ENCODE peak calls at places on chromosome 1, in six cellular contexts. One of them, this sample, is unnamed.

GRCh38 chr1:162710349-162710748 is 78.1 kb downstream of the DDR2 start:
- DNase-seq in AG04450: no peak
- DNase-seq in neural crest cell: no peak
- DNase-seq in kidney: no peak
- DNase-seq in GM06990: no peak
- DNase-seq in tibial nerve: no peak
- DNase-seq in this sample: no peak

GRCh38 chr1:68459796-68460195 is 10.0 kb upstream of the RPE65 start:
- DNase-seq in AG04450: no peak
- DNase-seq in kidney: no peak
- DNase-seq in neural crest cell: no peak
- DNase-seq in GM06990: no peak
- DNase-seq in tibial nerve: no peak
- DNase-seq in this sample: no peak

GRCh38 chr1:109113787-109114568 is at the start of gene ELAPOR1:
- DNase-seq in kidney: peak
- DNase-seq in AG04450: no peak
- DNase-seq in tibial nerve: no peak
- DNase-seq in GM06990: peak
- DNase-seq in neural crest cell: peak
- DNase-seq in this sample: peak

GRCh38 chr1:208178091-208178529 is 66.1 kb downstream of the PLXNA2 start:
- DNase-seq in tibial nerve: no peak
- DNase-seq in AG04450: no peak
- DNase-seq in neural crest cell: no peak
- DNase-seq in kidney: no peak
- DNase-seq in GM06990: no peak
- DNase-seq in this sample: no peak

GRCh38 chr1:93079685-93080141 is 630 bp downstream of the MTF2 start:
- DNase-seq in AG04450: no peak
- DNase-seq in neural crest cell: peak
- DNase-seq in tibial nerve: no peak
- DNase-seq in GM06990: peak
- DNase-seq in kidney: peak
- DNase-seq in this sample: no peak

GRCh38 chr1:79726321-79726720 is 719.8 kb upstream of the ADGRL4 start:
- DNase-seq in tibial nerve: no peak
- DNase-seq in kidney: no peak
- DNase-seq in AG04450: no peak
- DNase-seq in GM06990: no peak
- DNase-seq in neural crest cell: no peak
- DNase-seq in this sample: no peak

GRCh38 chr1:50873458-50874187 is 86.4 kb downstream of the FAF1 start:
- DNase-seq in kidney: no peak
- DNase-seq in neural crest cell: peak
- DNase-seq in tibial nerve: peak
- DNase-seq in GM06990: peak
- DNase-seq in AG04450: peak
- DNase-seq in this sample: peak

GRCh38 chr1:46400398-46400797 is 6.3 kb downstream of the FAAH start:
- DNase-seq in GM06990: no peak
- DNase-seq in kidney: no peak
- DNase-seq in tibial nerve: no peak
- DNase-seq in AG04450: no peak
- DNase-seq in neural crest cell: no peak
- DNase-seq in this sample: no peak

GRCh38 chr1:223732993-223733798 is 20.9 kb downstream of the CAPN2 start:
- DNase-seq in tibial nerve: no peak
- DNase-seq in neural crest cell: no peak
- DNase-seq in kidney: no peak
- DNase-seq in AG04450: no peak
- DNase-seq in GM06990: no peak
- DNase-seq in this sample: no peak

GRCh38 chr1:235416662-235417049 is 49.4 kb downstream of the TBCE start:
- DNase-seq in neural crest cell: no peak
- DNase-seq in GM06990: no peak
- DNase-seq in kidney: no peak
- DNase-seq in tibial nerve: no peak
- DNase-seq in AG04450: no peak
- DNase-seq in this sample: no peak

GRCh38 chr1:8015809-8016165 is 10.3 kb downstream of the ERRFI1 start:
- DNase-seq in AG04450: no peak
- DNase-seq in kidney: no peak
- DNase-seq in GM06990: no peak
- DNase-seq in neural crest cell: no peak
- DNase-seq in tibial nerve: no peak
- DNase-seq in this sample: no peak

GRCh38 chr1:174289644-174290310 is 130.5 kb downstream of the RABGAP1L start:
- DNase-seq in GM06990: no peak
- DNase-seq in kidney: peak
- DNase-seq in AG04450: no peak
- DNase-seq in neural crest cell: no peak
- DNase-seq in tibial nerve: no peak
- DNase-seq in this sample: no peak

GRCh38 chr1:50783286-50783685 is 176.8 kb downstream of the FAF1 start:
- DNase-seq in tibial nerve: no peak
- DNase-seq in GM06990: no peak
- DNase-seq in kidney: no peak
- DNase-seq in AG04450: no peak
- DNase-seq in neural crest cell: no peak
- DNase-seq in this sample: no peak

GRCh38 chr1:92973203-92973907 is 12.1 kb upstream of the DIPK1A start:
- DNase-seq in AG04450: no peak
- DNase-seq in neural crest cell: no peak
- DNase-seq in tibial nerve: no peak
- DNase-seq in kidney: no peak
- DNase-seq in GM06990: no peak
- DNase-seq in this sample: no peak

GRCh38 chr1:61498342-61498741 is 226.6 kb downstream of the TM2D1 start:
- DNase-seq in GM06990: no peak
- DNase-seq in neural crest cell: no peak
- DNase-seq in tibial nerve: no peak
- DNase-seq in AG04450: no peak
- DNase-seq in kidney: no peak
- DNase-seq in this sample: no peak

GRCh38 chr1:160797861-160798273 is 1.9 kb downstream of the LY9 start:
- DNase-seq in neural crest cell: no peak
- DNase-seq in AG04450: no peak
- DNase-seq in tibial nerve: no peak
- DNase-seq in GM06990: no peak
- DNase-seq in kidney: no peak
- DNase-seq in this sample: peak

GRCh38 chr1:234944439-234945369 is 183.9 kb downstream of the TOMM20 start:
- DNase-seq in AG04450: no peak
- DNase-seq in neural crest cell: no peak
- DNase-seq in tibial nerve: no peak
- DNase-seq in kidney: no peak
- DNase-seq in GM06990: no peak
- DNase-seq in this sample: no peak

GRCh38 chr1:204197068-204197467 is 777 bp upstream of the KISS1 start:
- DNase-seq in neural crest cell: no peak
- DNase-seq in tibial nerve: no peak
- DNase-seq in GM06990: no peak
- DNase-seq in kidney: no peak
- DNase-seq in AG04450: no peak
- DNase-seq in this sample: no peak

GRCh38 chr1:244964112-244964971 is 100.0 kb upstream of the HNRNPU start:
- DNase-seq in kidney: no peak
- DNase-seq in neural crest cell: no peak
- DNase-seq in AG04450: peak
- DNase-seq in tibial nerve: no peak
- DNase-seq in GM06990: no peak
- DNase-seq in this sample: no peak

GRCh38 chr1:77991638-77992037 is 12.8 kb upstream of the FUBP1 start:
- DNase-seq in neural crest cell: no peak
- DNase-seq in AG04450: no peak
- DNase-seq in GM06990: no peak
- DNase-seq in kidney: no peak
- DNase-seq in tibial nerve: no peak
- DNase-seq in this sample: no peak

GRCh38 chr1:43933386-43934278 is at the start of gene ARTN:
- DNase-seq in kidney: no peak
- DNase-seq in AG04450: no peak
- DNase-seq in tibial nerve: no peak
- DNase-seq in neural crest cell: no peak
- DNase-seq in GM06990: no peak
- DNase-seq in this sample: peak

GRCh38 chr1:172940170-172940855 is 110.4 kb downstream of the TNFSF18 start:
- DNase-seq in AG04450: no peak
- DNase-seq in GM06990: no peak
- DNase-seq in kidney: no peak
- DNase-seq in neural crest cell: no peak
- DNase-seq in tibial nerve: no peak
- DNase-seq in this sample: no peak

GRCh38 chr1:205210876-205211838 is at the start of gene DSTYK:
- DNase-seq in AG04450: peak
- DNase-seq in kidney: peak
- DNase-seq in tibial nerve: peak
- DNase-seq in GM06990: peak
- DNase-seq in neural crest cell: peak
- DNase-seq in this sample: peak
- TF ChIP-seq CTCF in AG04450: peak
- TF ChIP-seq CTCF in kidney: no peak
- TF ChIP-seq CTCF in tibial nerve: no peak
- TF ChIP-seq CTCF in GM06990: no peak
- TF ChIP-seq CTCF in neural crest cell: no peak
- TF ChIP-seq CTCF in this sample: no peak

DNA sequence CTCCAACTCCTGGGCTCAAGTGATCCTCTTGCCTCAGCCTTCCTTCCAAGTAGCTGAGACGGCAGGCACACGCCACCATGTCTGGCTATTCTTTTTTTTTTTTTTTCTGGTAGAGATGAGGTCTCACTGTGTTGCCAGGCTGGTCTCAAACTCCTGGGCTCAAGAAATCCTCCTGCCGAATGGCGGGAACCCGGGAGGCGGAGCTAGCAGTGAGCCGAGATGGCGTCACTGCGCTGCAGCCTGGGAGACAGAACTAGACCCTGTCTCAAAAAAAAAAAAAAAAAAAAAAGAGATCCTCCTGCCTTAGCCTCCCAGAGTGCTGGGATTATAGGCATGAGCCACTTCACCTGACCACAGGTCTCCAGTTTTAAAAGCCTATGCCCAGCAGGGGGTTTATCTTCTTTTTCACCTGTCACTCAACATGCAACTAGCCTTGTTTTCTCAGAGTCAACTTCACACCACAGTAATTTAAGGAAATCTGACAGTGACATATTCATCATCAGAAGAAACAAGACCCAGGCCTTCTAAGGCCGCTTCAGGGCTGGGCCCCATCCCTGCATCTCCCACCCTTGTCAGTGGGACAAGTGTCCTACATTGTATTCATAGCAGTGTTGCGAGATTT is 38.3 kb upstream of the GALNT2 start:
- DNase-seq in GM06990: no peak
- DNase-seq in AG04450: no peak
- DNase-seq in tibial nerve: no peak
- DNase-seq in neural crest cell: no peak
- DNase-seq in kidney: no peak
- DNase-seq in this sample: no peak
- TF ChIP-seq CTCF in GM06990: no peak
- TF ChIP-seq CTCF in AG04450: no peak
- TF ChIP-seq CTCF in tibial nerve: no peak
- TF ChIP-seq CTCF in neural crest cell: no peak
- TF ChIP-seq CTCF in kidney: no peak
- TF ChIP-seq CTCF in this sample: no peak

DNA sequence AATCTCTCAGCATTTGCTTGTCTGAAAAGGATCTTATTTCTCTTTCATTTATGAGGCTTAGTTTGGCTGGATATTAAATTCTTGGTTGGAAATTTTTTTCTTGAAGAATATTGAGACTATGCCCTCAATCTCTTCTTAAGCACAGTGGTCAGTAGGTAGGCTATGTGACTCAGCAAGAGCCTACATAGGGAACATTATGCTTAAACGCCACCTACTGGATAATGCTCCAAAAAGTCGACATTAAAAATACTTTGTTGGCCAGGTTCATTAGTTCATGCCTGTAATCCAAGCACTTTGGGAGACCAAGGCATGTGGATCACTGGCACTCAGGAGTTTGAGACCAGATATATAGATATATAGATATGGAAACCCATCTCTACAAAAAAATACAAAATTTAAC is 678.0 kb upstream of the USP24 start:
- DNase-seq in neural crest cell: no peak
- DNase-seq in tibial nerve: no peak
- DNase-seq in AG04450: no peak
- DNase-seq in kidney: no peak
- DNase-seq in GM06990: no peak
- DNase-seq in this sample: peak
- TF ChIP-seq CTCF in neural crest cell: peak
- TF ChIP-seq CTCF in tibial nerve: no peak
- TF ChIP-seq CTCF in AG04450: peak
- TF ChIP-seq CTCF in kidney: peak
- TF ChIP-seq CTCF in GM06990: peak
- TF ChIP-seq CTCF in this sample: peak

DNA sequence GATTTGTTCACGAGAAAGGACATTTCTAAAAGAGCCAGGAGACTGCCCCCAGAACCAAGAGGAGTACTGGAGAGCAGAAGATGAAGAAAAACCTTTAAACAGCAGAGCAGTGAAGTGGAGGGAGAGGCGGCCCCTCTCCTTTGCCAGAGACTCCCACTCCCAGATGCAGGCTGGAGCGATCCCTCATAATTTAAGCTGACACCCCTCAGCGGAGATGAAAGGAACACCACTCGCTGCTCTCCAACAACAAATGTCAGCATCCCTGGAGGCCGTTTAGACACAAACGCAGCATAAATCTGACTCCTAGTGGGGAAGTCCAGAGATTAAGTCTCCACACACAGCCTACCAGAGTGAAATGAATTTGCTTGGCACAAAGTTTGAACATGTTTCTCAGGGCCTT is 137.8 kb downstream of the LMX1A start:
- DNase-seq in GM06990: no peak
- DNase-seq in neural crest cell: no peak
- DNase-seq in AG04450: no peak
- DNase-seq in tibial nerve: no peak
- DNase-seq in kidney: no peak
- DNase-seq in this sample: no peak
- TF ChIP-seq CTCF in GM06990: no peak
- TF ChIP-seq CTCF in neural crest cell: no peak
- TF ChIP-seq CTCF in AG04450: no peak
- TF ChIP-seq CTCF in tibial nerve: no peak
- TF ChIP-seq CTCF in kidney: no peak
- TF ChIP-seq CTCF in this sample: no peak

GRCh38 chr1:27606708-27607238 is 2.8 kb upstream of the AHDC1 start:
- DNase-seq in kidney: no peak
- DNase-seq in tibial nerve: no peak
- DNase-seq in GM06990: no peak
- DNase-seq in neural crest cell: no peak
- DNase-seq in AG04450: no peak
- DNase-seq in this sample: no peak
- TF ChIP-seq CTCF in kidney: no peak
- TF ChIP-seq CTCF in tibial nerve: no peak
- TF ChIP-seq CTCF in GM06990: no peak
- TF ChIP-seq CTCF in neural crest cell: no peak
- TF ChIP-seq CTCF in AG04450: no peak
- TF ChIP-seq CTCF in this sample: no peak

DNA sequence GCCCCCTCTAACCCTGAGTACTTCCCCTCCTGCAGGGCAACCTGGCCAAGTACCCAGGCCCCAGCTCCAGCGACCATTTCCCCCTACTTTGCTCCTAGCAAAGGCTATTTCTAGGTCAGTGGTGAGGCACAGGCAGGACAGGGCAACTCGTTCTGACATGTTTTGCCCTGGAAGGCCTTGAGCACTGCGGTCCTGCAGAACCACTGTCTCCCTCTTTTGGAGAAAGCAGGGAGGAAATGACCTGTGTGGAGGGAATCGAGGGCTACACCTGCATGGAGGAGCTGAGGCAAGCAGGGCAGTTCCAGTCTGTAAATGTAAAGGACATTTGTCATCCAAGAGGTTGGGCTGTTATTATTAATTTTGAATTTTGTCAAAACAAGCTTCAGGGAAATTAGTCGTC is 99.1 kb downstream of the PPIAL4G start:
- DNase-seq in neural crest cell: no peak
- DNase-seq in tibial nerve: no peak
- DNase-seq in GM06990: no peak
- DNase-seq in AG04450: no peak
- DNase-seq in kidney: no peak
- DNase-seq in this sample: no peak
- TF ChIP-seq CTCF in neural crest cell: no peak
- TF ChIP-seq CTCF in tibial nerve: no peak
- TF ChIP-seq CTCF in GM06990: no peak
- TF ChIP-seq CTCF in AG04450: no peak
- TF ChIP-seq CTCF in kidney: no peak
- TF ChIP-seq CTCF in this sample: no peak